ENCODE peak calls at places on chromosomes 16 and 17, in four cellular contexts. Z is right atrium auricular region, C is OCI-LY7, S is upper lobe of right lung. T is an unnamed sample. For H3K9me3, the result is how much of the 10 kb centered on the place peaks cover.

GRCh38 chr17:47949951-47950350 is 7.7 kb downstream of the PRR15L start:
- DNase-seq in Z (no peak), C (peak), S (no peak), T (no peak)

GRCh38 chr16:1530883-1531637 is 2.4 kb upstream of the TMEM204 start:
- DNase-seq in Z (peak), C (no peak), S (no peak), T (peak)

GRCh38 chr17:65198653-65199382 is 61.6 kb downstream of the RGS9 start:
- DNase-seq in Z (no peak), C (peak), S (no peak), T (no peak)

GRCh38 chr16:59605706-59606105 is 871.6 kb upstream of the GOT2 start:
- DNase-seq in Z (no peak), C (no peak), S (no peak), T (no peak)

GRCh38 chr17:49361129-49361901 is 735 bp downstream of the ZNF652 start:
- DNase-seq in Z (no peak), C (peak), S (peak), T (no peak)

GRCh38 chr17:81524063-81524864 is 3.9 kb upstream of the FSCN2 start:
- DNase-seq in Z (no peak), C (no peak), S (no peak), T (no peak)

GRCh38 chr17:9125722-9126121 is 104.4 kb downstream of the NTN1 start:
- DNase-seq in Z (no peak), C (no peak), S (no peak), T (no peak)

GRCh38 chr17:59026176-59026939 is 80.3 kb downstream of the TRIM37 start:
- DNase-seq in Z (no peak), C (no peak), S (no peak), T (no peak)

GRCh38 chr17:57747221-57748017 is 2.3 kb upstream of the CCDC182 start:
- DNase-seq in Z (peak), C (peak), S (no peak), T (peak)

GRCh38 chr16:76900285-76901263 is 290.4 kb upstream of the MON1B start:
- DNase-seq in Z (no peak), C (no peak), S (no peak), T (no peak)

GRCh38 chr16:58063377-58064076 is 38.0 kb downstream of the MMP15 start:
- DNase-seq in Z (no peak), C (no peak), S (no peak), T (no peak)

GRCh38 chr16:48616571-48616970 is 6.6 kb upstream of the N4BP1 start:
- DNase-seq in Z (peak), C (no peak), S (no peak), T (no peak)

GRCh38 chr16:628321-629061 is 2.3 kb upstream of the WFIKKN1 start:
- DNase-seq in Z (no peak), C (no peak), S (no peak), T (no peak)

GRCh38 chr16:49773534-49774486 is 82.1 kb downstream of the ZNF423 start:
- DNase-seq in Z (no peak), C (no peak), S (no peak), T (no peak)

GRCh38 chr16:75695708-75696107 is 5.6 kb downstream of the DUXB start:
- DNase-seq in Z (no peak), C (peak), S (no peak), T (no peak)

GRCh38 chr17:65656390-65657250 is 95.2 kb upstream of the AXIN2 start:
- DNase-seq in Z (no peak), C (no peak), S (no peak), T (no peak)

GRCh38 chr17:38705523-38705802 is 390 bp downstream of the MLLT6 start:
- DNase-seq in Z (no peak), C (peak), S (no peak), T (no peak)

GRCh38 chr16:74601131-74601871 is 5.6 kb downstream of the GLG1 start:
- DNase-seq in Z (no peak), C (no peak), S (no peak), T (no peak)

GRCh38 chr16:87715658-87716057 is 50.1 kb downstream of the KLHDC4 start:
- DNase-seq in Z (no peak), C (no peak), S (no peak), T (no peak)

GRCh38 chr17:50318551-50319310 is 27.2 kb upstream of the XYLT2 start:
- DNase-seq in Z (no peak), C (no peak), S (no peak), T (no peak)

GRCh38 chr17:50514936-50515702 is 6.9 kb downstream of the MYCBPAP start:
- DNase-seq in Z (no peak), C (no peak), S (no peak), T (peak)

GRCh38 chr16:88383401-88384221 is 852 bp downstream of the ZNF469 start:
- DNase-seq in Z (no peak), C (no peak), S (peak), T (no peak)

GRCh38 chr17:28549274-28550132 is 2.9 kb downstream of the UNC119 start:
- DNase-seq in Z (no peak), C (peak), S (no peak), T (no peak)

GRCh38 chr16:27894441-27894840 is 169.1 kb downstream of the GSG1L start:
- DNase-seq in Z (no peak), C (no peak), S (no peak), T (no peak)

GRCh38 chr16:1734816-1735215 is 28.8 kb downstream of the MAPK8IP3 start:
- DNase-seq in Z (no peak), C (no peak), S (no peak), T (no peak)

GRCh38 chr17:34156741-34157589 is 98.1 kb upstream of the CCL2 start:
- DNase-seq in Z (no peak), C (no peak), S (peak), T (no peak)

GRCh38 chr16:53156516-53156915 is 101.7 kb downstream of the CHD9 start:
- DNase-seq in Z (no peak), C (no peak), S (no peak), T (no peak)

GRCh38 chr17:31226950-31227349 is 70.1 kb downstream of the OMG start:
- DNase-seq in Z (no peak), C (no peak), S (no peak), T (no peak)

GRCh38 chr17:68707032-68707431 is 105.9 kb upstream of the FAM20A start:
- DNase-seq in Z (no peak), C (no peak), S (no peak), T (no peak)

GRCh38 chr17:51765558-51766145 is 392.9 kb downstream of the CA10 start:
- DNase-seq in Z (no peak), C (no peak), S (no peak), T (no peak)

GRCh38 chr17:164536-165235 is 16.8 kb downstream of the DOC2B start:
- DNase-seq in Z (peak), C (peak), S (peak), T (no peak)

DNA sequence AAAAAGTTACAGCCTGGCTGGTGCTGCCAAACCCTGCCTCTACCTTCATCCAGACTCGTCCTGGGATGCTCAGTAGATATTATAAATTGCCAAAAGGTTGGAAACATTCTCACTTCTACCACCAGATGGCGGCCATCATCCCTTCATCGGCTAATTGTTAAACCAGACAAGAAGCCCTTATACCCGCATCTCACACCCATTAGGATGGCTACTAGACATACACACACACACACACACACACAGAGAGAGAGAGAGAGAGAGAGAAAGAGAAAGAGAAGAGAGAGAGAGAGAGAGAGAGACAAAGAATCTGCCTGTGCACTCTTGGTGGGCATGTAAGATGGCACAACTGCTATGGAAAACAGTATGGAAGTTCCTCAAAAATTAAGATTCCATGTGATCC is 15.0 kb upstream of the SCIMP start:
- DNase-seq in Z (peak), C (peak), S (no peak), T (peak)
- TF ChIP-seq CTCF in Z (peak), C (peak), S (peak), T (peak)

DNA sequence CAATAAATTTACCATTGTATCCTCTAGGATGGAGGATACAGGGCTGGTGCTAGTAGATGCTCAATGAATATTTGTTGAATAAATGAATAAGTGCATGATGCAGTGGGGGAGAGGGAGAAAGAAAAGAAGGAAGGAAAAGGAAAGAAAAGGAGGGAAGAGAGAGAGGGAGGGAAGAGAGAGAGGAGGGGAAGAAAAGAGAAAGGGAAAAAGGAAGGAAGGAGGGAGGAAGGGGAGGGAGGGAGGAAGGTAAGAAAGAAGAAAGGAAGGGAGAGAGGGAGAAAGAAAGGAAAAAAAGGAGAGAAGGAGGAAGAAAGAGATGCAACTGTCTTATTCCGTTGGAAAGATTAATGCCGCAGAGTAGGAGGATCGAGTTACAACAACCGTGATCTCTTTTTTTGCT is 30.4 kb downstream of the HSBP1 start:
- DNase-seq in Z (no peak), C (no peak), S (no peak), T (no peak)
- H3K9me3 ChIP-seq in Z (under half), C (under half), S (under half), T (under half)

GRCh38 chr17:35596530-35597233 is 9.6 kb downstream of the AP2B1 start:
- DNase-seq in Z (no peak), C (no peak), S (no peak), T (no peak)
- TF ChIP-seq CTCF in Z (no peak), C (no peak), S (no peak), T (no peak)

DNA sequence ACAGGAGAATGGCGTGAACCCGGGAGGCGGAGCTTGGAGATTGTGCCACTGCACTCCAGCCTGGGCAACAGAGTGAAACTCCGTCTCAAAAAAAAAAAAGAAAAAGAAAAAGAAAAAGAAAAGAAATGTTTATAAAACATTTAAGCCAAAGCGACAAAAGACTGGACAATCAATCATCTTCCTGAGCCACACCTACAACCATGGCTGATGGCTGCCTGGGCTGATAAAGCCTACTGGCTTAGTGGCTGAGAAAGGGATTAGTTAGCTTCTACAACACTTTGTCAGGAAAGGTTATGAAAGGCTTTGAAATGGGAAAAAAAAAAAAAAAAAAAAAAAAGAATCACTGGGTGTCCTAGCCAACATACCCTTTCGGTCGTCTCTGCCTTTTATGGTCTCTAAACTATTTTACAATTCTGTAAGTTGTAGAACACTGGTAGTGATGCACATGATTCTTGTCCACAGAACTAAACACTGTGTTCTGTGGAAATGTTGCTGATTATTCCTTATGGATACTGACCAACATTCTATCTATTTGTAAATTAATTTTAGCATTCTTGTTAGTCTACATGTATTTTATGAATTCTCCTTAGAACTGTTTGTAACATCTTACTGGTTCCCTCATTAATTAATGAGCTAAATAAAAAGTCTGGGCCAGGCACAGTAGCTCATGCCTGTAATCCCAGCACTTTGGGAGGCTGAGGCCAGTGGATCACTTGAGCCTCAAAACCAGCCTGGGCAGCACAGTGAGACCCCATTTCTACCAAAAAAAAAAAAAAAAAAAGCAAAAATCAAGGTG is 45.5 kb downstream of the ZZEF1 start:
- DNase-seq in Z (no peak), C (no peak), S (no peak), T (no peak)
- H3K9me3 ChIP-seq in Z (under half), C (under half), S (under half), T (under half)

DNA sequence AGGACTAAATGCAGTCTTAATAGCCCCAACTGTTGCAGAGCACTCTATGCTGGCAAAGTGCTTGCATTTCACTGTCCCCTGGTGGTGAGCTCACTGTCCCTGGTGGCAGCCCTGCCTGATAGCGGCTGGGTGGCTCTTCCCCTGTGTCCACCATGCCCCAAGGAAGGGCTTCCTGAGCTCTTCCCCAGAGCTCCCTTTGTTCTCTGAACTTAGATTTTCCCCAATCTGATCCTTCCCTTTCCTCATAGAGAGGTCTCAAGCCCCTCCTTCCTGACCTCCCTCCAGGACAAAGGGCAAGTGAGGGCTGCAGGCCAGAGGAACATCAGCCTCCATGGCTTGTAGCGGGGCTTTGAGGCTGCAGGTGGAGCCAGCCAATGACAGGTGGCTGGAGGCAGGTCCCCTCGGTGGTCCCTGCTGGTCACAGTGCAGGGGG is 17.0 kb downstream of the BEAN1 start:
- DNase-seq in Z (no peak), C (no peak), S (no peak), T (no peak)
- TF ChIP-seq CTCF in Z (no peak), C (no peak), S (no peak), T (no peak)

DNA sequence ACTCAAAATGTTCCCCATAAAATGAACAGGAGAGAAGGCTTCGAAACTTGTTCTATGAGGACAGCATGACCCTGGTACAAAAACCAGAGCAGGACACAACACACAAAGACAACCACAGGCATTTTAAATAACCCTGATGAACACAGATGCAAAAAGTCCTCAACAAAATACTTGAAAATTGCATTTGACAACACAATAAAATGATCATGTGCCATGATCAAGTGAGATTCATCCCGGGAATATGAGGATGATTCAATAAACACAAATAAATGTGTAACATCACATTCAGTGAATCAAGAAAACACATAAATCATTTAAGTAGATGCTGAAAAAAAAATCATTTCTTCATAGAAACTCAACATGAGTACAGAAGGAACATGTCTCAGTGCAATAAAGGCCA is 208.4 kb upstream of the WSB1 start:
- DNase-seq in Z (no peak), C (no peak), S (no peak), T (no peak)
- H3K9me3 ChIP-seq in Z (under half), C (under half), S (under half), T (under half)